ENCODE peak calls at places on chromosomes 12 and 14, in nine cellular contexts. L is stomach, T is Caki2, I is GM04503, J is NCI-H1105, G is HuH-7, M is mesenchymal stem cell, K is heart left ventricle, D is iPS DF 19.7. H is an unnamed sample.

GRCh38 chr14:87952307-87953094 is 40.5 kb downstream of the GALC start:
- DNase-seq in K (no peak), I (no peak), M (no peak), J (no peak), D (no peak), T (no peak), L (no peak), G (no peak), H (no peak)

GRCh38 chr14:44291516-44291915 is 215.6 kb downstream of the FSCB start:
- DNase-seq in M (no peak), G (no peak), T (no peak), L (no peak), D (no peak), J (no peak), I (no peak), K (no peak), H (no peak)

GRCh38 chr12:77751939-77752338 is 78.8 kb upstream of the NAV3 start:
- DNase-seq in J (peak; percentile 23), T (no peak), K (no peak), M (peak; percentile 11), I (no peak), G (no peak), L (no peak), D (no peak), H (no peak)

GRCh38 chr14:60657609-60657983 is 8.3 kb upstream of the SIX1 start:
- DNase-seq in D (no peak), M (no peak), K (no peak), G (no peak), L (no peak), J (no peak), I (no peak), T (no peak), H (no peak)

GRCh38 chr14:68553326-68553725 is 239.5 kb downstream of the ZFP36L1 start:
- DNase-seq in G (no peak), K (no peak), D (no peak), L (no peak), T (no peak), J (no peak), I (no peak), M (no peak), H (no peak)

GRCh38 chr12:52831251-52831650 is 2.9 kb downstream of the KRT79 start:
- DNase-seq in K (no peak), L (no peak), G (no peak), M (no peak), J (no peak), I (no peak), T (no peak), D (no peak), H (no peak)

GRCh38 chr14:22918519-22918808 is 485 bp downstream of the RBM23 start:
- DNase-seq in T (no peak), G (no peak), M (no peak), I (no peak), D (no peak), K (no peak), J (no peak), L (no peak), H (no peak)

GRCh38 chr14:32662234-32662633 is 276.4 kb upstream of the NPAS3 start:
- DNase-seq in L (no peak), G (no peak), J (no peak), I (no peak), D (no peak), M (peak; percentile 33), K (no peak), T (no peak), H (no peak)

GRCh38 chr12:12194206-12194605 is 72.6 kb downstream of the LRP6 start:
- DNase-seq in L (no peak), D (no peak), T (peak; percentile 29), J (no peak), K (no peak), I (no peak), M (peak; percentile 37), G (no peak), H (no peak)

GRCh38 chr12:94725375-94726168 is 75.2 kb upstream of the TMCC3 start:
- DNase-seq in M (peak; percentile 47), I (no peak), K (no peak), J (no peak), L (peak; percentile 51), G (peak; percentile 37), D (no peak), T (no peak), H (no peak)

GRCh38 chr12:117875652-117876491 is 92.9 kb downstream of the KSR2 start:
- DNase-seq in J (peak; percentile 91), G (no peak), L (no peak), K (no peak), M (peak; percentile 77), D (peak; percentile 57), I (no peak), T (no peak), H (no peak)

GRCh38 chr12:51189790-51190355 is 16.9 kb upstream of the TFCP2 start:
- DNase-seq in G (no peak), K (no peak), M (no peak), T (no peak), L (no peak), J (no peak), D (no peak), I (no peak), H (no peak)

GRCh38 chr14:74618078-74618952 is 6.3 kb upstream of the LTBP2 start:
- DNase-seq in J (no peak), K (peak; percentile 15), G (peak; percentile 55), D (no peak), T (peak; percentile 28), I (no peak), M (peak; percentile 91), L (peak; percentile 48), H (peak; percentile 67)

GRCh38 chr14:89214221-89214965 is 202.6 kb downstream of the FOXN3 start:
- DNase-seq in G (peak; percentile 56), T (peak; percentile 51), L (peak; percentile 96), J (peak; percentile 86), K (peak; percentile 73), M (no peak), I (no peak), D (no peak), H (peak; percentile 92)

GRCh38 chr12:75725505-75726120 is 214.2 kb upstream of the KRR1 start:
- DNase-seq in J (no peak), T (peak; percentile 84), G (no peak), D (no peak), L (no peak), M (peak; percentile 73), K (no peak), I (no peak), H (no peak)

GRCh38 chr12:123384318-123384993 is 524 bp downstream of the KMT5A start:
- DNase-seq in J (peak; percentile 45), G (no peak), M (peak; percentile 49), K (no peak), L (no peak), I (no peak), D (no peak), T (peak; percentile 52), H (no peak)

GRCh38 chr12:69254046-69254445 is 14.7 kb downstream of the CPSF6 start:
- DNase-seq in J (no peak), K (no peak), G (peak; percentile 19), L (no peak), D (no peak), T (peak; percentile 49), M (peak; percentile 56), I (no peak), H (no peak)

GRCh38 chr14:52051861-52052260 is 17.0 kb downstream of the NID2 start:
- DNase-seq in D (no peak), K (no peak), G (no peak), I (no peak), T (no peak), M (peak; percentile 80), J (no peak), L (no peak), H (no peak)

GRCh38 chr14:61188936-61189808 is 92.0 kb downstream of the TMEM30B start:
- DNase-seq in D (no peak), M (peak; percentile 56), I (no peak), T (peak; percentile 25), K (peak; percentile 39), G (peak; percentile 72), J (no peak), L (peak; percentile 63), H (peak; percentile 56)

GRCh38 chr12:92562063-92562734 is 140.6 kb upstream of the PLEKHG7 start:
- DNase-seq in M (no peak), L (no peak), D (no peak), G (no peak), I (no peak), J (no peak), T (no peak), K (no peak), H (no peak)

GRCh38 chr14:75069021-75069810 is at the start of gene ZC2HC1C:
- DNase-seq in K (peak; percentile 97), T (peak; percentile 91), L (peak; percentile 97), D (peak; percentile 69), J (peak; percentile 92), G (peak; percentile 89), M (peak; percentile 92), I (no peak), H (peak; percentile 99)

GRCh38 chr14:94145902-94146527 is 16.6 kb upstream of the IFI27L2 start:
- DNase-seq in T (no peak), J (no peak), I (no peak), G (no peak), D (no peak), K (no peak), L (no peak), M (no peak), H (no peak)

GRCh38 chr14:31950760-31951637 is 126.1 kb upstream of the ARHGAP5 start:
- DNase-seq in G (peak; percentile 86), T (peak; percentile 37), L (peak; percentile 64), M (peak; percentile 81), I (no peak), K (peak; percentile 68), J (no peak), D (no peak), H (no peak)

GRCh38 chr14:80850197-80850814 is 91.2 kb downstream of the CEP128 start:
- DNase-seq in T (peak; percentile 8), J (peak; percentile 5), D (no peak), M (peak; percentile 56), L (no peak), G (no peak), I (no peak), K (no peak), H (no peak)

GRCh38 chr14:61511558-61511924 is 183.8 kb upstream of the HIF1A start:
- DNase-seq in M (no peak), D (no peak), L (no peak), T (no peak), I (no peak), K (no peak), J (no peak), G (no peak), H (no peak)

GRCh38 chr14:51430079-51430478 is 190.0 kb downstream of the TMX1 start:
- DNase-seq in K (no peak), T (no peak), M (peak; percentile 15), J (no peak), I (no peak), D (no peak), L (no peak), G (no peak), H (no peak)

GRCh38 chr14:95365401-95365800 is 45.7 kb upstream of the CLMN start:
- DNase-seq in D (no peak), M (no peak), K (no peak), I (peak; percentile 31), L (no peak), J (no peak), T (no peak), G (no peak), H (no peak)

GRCh38 chr12:99984271-99985128 is at the start of gene ANKS1B:
- DNase-seq in M (peak; percentile 67), D (no peak), L (peak; percentile 49), T (peak; percentile 75), I (no peak), J (peak; percentile 92), K (peak; percentile 34), G (peak; percentile 71), H (peak; percentile 74)